ENCODE peak calls at places on chromosomes 12 and 14, in eight cellular contexts. O is bronchial epithelial cell; A is heart left ventricle; H is naive thymus-derived CD4-positive, alpha-beta T cell; Z is body of pancreas; R is hepatic stellate cell; G is NCI-H1694 treated with DMSO at 0.1 percent for 48 hours; N is anterior cingulate cortex. S is an unnamed sample.
A peak's percentile ranks its signal among the peaks of the same experiment; 100 is the strongest.

GRCh38 chr14:104881369-104881979 is 16.4 kb downstream of the CEP170B start:
- DNase-seq in O (no peak), Z (no peak), N (no peak), G (peak; percentile 99), R (no peak), A (peak; percentile 68), H (no peak), S (no peak)

GRCh38 chr14:92990456-92991430 is 67.8 kb downstream of the CHGA start:
- DNase-seq in R (no peak), N (no peak), A (no peak), Z (no peak), H (no peak), O (no peak), G (peak; percentile 39), S (no peak)

GRCh38 chr12:1013618-1014489 is 22.8 kb downstream of the ERC1 start:
- DNase-seq in Z (no peak), H (no peak), G (no peak), R (no peak), O (peak; percentile 96), A (no peak), N (no peak), S (no peak)

GRCh38 chr12:162467-163307 is 51.3 kb downstream of the SLC6A12 start:
- DNase-seq in Z (no peak), G (no peak), R (no peak), N (no peak), A (no peak), H (no peak), O (no peak), S (no peak)

GRCh38 chr12:114735680-114736374 is 51.9 kb upstream of the TBX3 start:
- DNase-seq in R (no peak), N (no peak), G (no peak), Z (no peak), H (no peak), O (no peak), A (no peak), S (no peak)

GRCh38 chr14:68172664-68173063 is 353.1 kb downstream of the RAD51B start:
- DNase-seq in O (peak; percentile 35), R (no peak), A (no peak), G (no peak), H (no peak), Z (no peak), N (no peak), S (no peak)

GRCh38 chr12:89245090-89245489 is 107.2 kb downstream of the DUSP6 start:
- DNase-seq in H (peak; percentile 84), A (no peak), Z (no peak), R (no peak), N (no peak), G (no peak), O (peak; percentile 79), S (no peak)

GRCh38 chr12:59624732-59625455 is 29.1 kb downstream of the SLC16A7 start:
- DNase-seq in G (no peak), Z (no peak), N (no peak), R (no peak), A (no peak), H (no peak), O (no peak), S (no peak)

GRCh38 chr12:48994224-48995060 is 4.7 kb downstream of the DDN start:
- DNase-seq in N (no peak), O (no peak), R (no peak), H (no peak), Z (no peak), G (no peak), A (peak; percentile 26), S (no peak)

GRCh38 chr12:93247313-93248057 is 130.2 kb upstream of the NUDT4 start:
- DNase-seq in H (no peak), R (no peak), O (no peak), N (no peak), A (no peak), Z (no peak), G (no peak), S (no peak)

GRCh38 chr12:125688223-125688622 is 623.0 kb downstream of the AACS start:
- DNase-seq in A (no peak), R (no peak), O (no peak), H (no peak), N (no peak), Z (no peak), G (no peak), S (no peak)

GRCh38 chr14:105456736-105457703 is 17.6 kb upstream of the CRIP2 start:
- DNase-seq in A (no peak), H (no peak), N (no peak), G (no peak), O (no peak), Z (no peak), R (no peak), S (no peak)

GRCh38 chr14:46325157-46325556 is 326.4 kb downstream of the RPL10L start:
- DNase-seq in A (no peak), H (no peak), N (no peak), G (no peak), O (no peak), Z (no peak), R (no peak), S (no peak)

GRCh38 chr12:113088971-113089756 is 32.6 kb downstream of the DTX1 start:
- DNase-seq in O (no peak), R (no peak), A (no peak), Z (no peak), N (no peak), H (peak; percentile 36), G (no peak), S (no peak)

GRCh38 chr12:47437570-47437969 is 268.3 kb downstream of the RPAP3 start:
- DNase-seq in G (no peak), N (no peak), R (no peak), A (no peak), H (no peak), Z (no peak), O (no peak), S (no peak)

GRCh38 chr14:35959835-35960234 is 133.7 kb downstream of the BRMS1L start:
- DNase-seq in A (no peak), H (no peak), R (no peak), G (no peak), N (no peak), Z (no peak), O (peak; percentile 13), S (no peak)

GRCh38 chr12:28242888-28243633 is 52.8 kb downstream of the CCDC91 start:
- DNase-seq in O (peak; percentile 34), G (no peak), N (no peak), Z (no peak), R (no peak), A (peak; percentile 20), H (no peak), S (no peak)